ENCODE peak calls at places on chromosome 9, in nine cellular contexts. U is aorta, X is lower lobe of right lung, V is GM23248, M is PC-3, J is adrenal gland, Y is mucosa of descending colon, P is breast epithelium, W is uterus. S is an unnamed sample. For H3K4me1, the result is how much of the 10 kb centered on the place peaks cover.

GRCh38 chr9:123339666-123340414 is 16.2 kb upstream of the CRB2 start:
- DNase-seq in U (peak), X (no peak), V (no peak), M (peak), J (no peak), Y (no peak), P (no peak), W (no peak), S (no peak)

GRCh38 chr9:95874989-95875304 is 544 bp upstream of the ERCC6L2 start:
- DNase-seq in U (peak), X (peak), V (peak), M (no peak), J (peak), Y (peak), P (peak), W (peak), S (peak)

GRCh38 chr9:113436753-113437515 is 26.4 kb downstream of the C9orf43 start:
- DNase-seq in U (no peak), X (no peak), V (peak), M (no peak), J (no peak), Y (no peak), P (no peak), W (no peak), S (no peak)

GRCh38 chr9:113508111-113508749 is 44.7 kb downstream of the RGS3 start:
- DNase-seq in U (no peak), X (no peak), V (no peak), M (peak), J (no peak), Y (peak), P (no peak), W (no peak), S (no peak)

GRCh38 chr9:112894699-112895098 is 4.0 kb upstream of the SLC46A2 start:
- DNase-seq in U (no peak), X (no peak), V (no peak), M (no peak), J (peak), Y (no peak), P (no peak), W (no peak), S (no peak)

GRCh38 chr9:76459691-76460635 is 981 bp downstream of the GCNT1 start:
- DNase-seq in U (peak), X (peak), V (peak), M (peak), J (peak), Y (peak), P (no peak), W (peak), S (peak)

GRCh38 chr9:131275332-131276106 is 791 bp downstream of the FAM78A start:
- DNase-seq in U (no peak), X (no peak), V (no peak), M (no peak), J (no peak), Y (peak), P (no peak), W (no peak), S (no peak)

GRCh38 chr9:98657897-98658296 is 50.8 kb downstream of the GABBR2 start:
- DNase-seq in U (no peak), X (no peak), V (peak), M (no peak), J (no peak), Y (no peak), P (no peak), W (no peak), S (no peak)

GRCh38 chr9:79193001-79193400 is 378.8 kb upstream of the TLE4 start:
- DNase-seq in U (no peak), X (no peak), V (peak), M (no peak), J (no peak), Y (no peak), P (no peak), W (no peak), S (no peak)

GRCh38 chr9:119853126-119853525 is 483.9 kb upstream of the BRINP1 start:
- DNase-seq in U (no peak), X (no peak), V (no peak), M (peak), J (no peak), Y (no peak), P (no peak), W (no peak), S (no peak)

GRCh38 chr9:114163517-114163924 is 8.2 kb downstream of the COL27A1 start:
- DNase-seq in U (peak), X (peak), V (peak), M (no peak), J (peak), Y (no peak), P (no peak), W (no peak), S (no peak)

GRCh38 chr9:72294952-72295351 is 70.1 kb downstream of the ZFAND5 start:
- DNase-seq in U (no peak), X (peak), V (no peak), M (no peak), J (peak), Y (no peak), P (no peak), W (no peak), S (no peak)

GRCh38 chr9:84673806-84674205 is 4.3 kb downstream of the NTRK2 start:
- DNase-seq in U (no peak), X (no peak), V (no peak), M (no peak), J (no peak), Y (no peak), P (no peak), W (no peak), S (no peak)

GRCh38 chr9:84759300-84759750 is 89.8 kb downstream of the NTRK2 start:
- DNase-seq in U (no peak), X (no peak), V (no peak), M (peak), J (no peak), Y (no peak), P (no peak), W (no peak), S (no peak)

GRCh38 chr9:14314424-14314928 is 535 bp upstream of the NFIB start:
- DNase-seq in U (peak), X (peak), V (peak), M (peak), J (peak), Y (peak), P (peak), W (peak), S (no peak)

GRCh38 chr9:14314929-14315753 is 1.2 kb upstream of the NFIB start:
- DNase-seq in U (peak), X (peak), V (peak), M (peak), J (peak), Y (peak), P (peak), W (peak), S (no peak)

GRCh38 chr9:14317667-14318255 is 3.8 kb upstream of the NFIB start:
- DNase-seq in U (no peak), X (no peak), V (no peak), M (no peak), J (no peak), Y (no peak), P (no peak), W (no peak), S (no peak)

GRCh38 chr9:14315754-14316573 is 2.0 kb upstream of the NFIB start:
- DNase-seq in U (peak), X (peak), V (peak), M (peak), J (peak), Y (peak), P (no peak), W (peak), S (no peak)

DNA sequence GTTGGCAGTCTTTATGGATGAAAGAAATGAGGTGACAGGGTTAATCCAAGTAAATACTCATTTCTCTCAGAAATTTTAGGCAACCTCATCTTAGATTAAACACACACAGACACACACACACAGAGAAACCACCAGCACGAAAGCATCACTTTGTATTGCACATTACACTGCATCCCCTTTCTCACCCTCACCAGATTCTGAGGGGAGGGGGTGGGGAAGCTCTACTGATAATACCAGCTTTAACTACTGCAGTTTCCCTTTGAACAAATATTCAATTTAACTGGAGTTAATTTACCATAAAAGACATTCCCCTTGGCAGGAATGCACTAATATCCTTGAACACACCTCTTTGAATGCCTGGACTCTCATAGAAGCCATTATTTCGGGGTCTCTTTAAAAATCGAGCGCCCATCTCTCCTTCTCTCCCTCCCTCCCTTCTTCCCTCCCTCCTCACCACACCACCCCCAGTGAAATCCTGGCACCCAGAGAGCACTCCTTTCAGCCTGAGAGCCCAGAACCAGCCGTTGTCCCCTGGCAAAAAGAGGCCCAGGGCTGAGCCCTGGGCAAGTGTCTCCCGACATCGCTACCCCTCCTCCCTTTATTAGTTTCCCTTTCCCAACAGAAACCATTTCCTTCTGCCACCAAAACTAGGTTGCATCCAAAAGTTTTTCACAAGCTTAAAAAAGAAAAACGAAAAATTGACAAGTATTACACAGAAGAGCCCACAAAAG is 2.8 kb upstream of the NFIB start:
- DNase-seq in U (peak), X (no peak), V (no peak), M (no peak), J (no peak), Y (no peak), P (no peak), W (peak), S (no peak)
- H3K4me1 ChIP-seq in U (under half), X (under half), V (under half), M (under half), J (under half), Y (under half), P (under half), W (under half), S (under half)

GRCh38 chr9:136685792-136686533 is 1.3 kb downstream of the AGPAT2 start:
- DNase-seq in U (no peak), X (no peak), V (peak), M (no peak), J (no peak), Y (no peak), P (no peak), W (no peak), S (no peak)

GRCh38 chr9:136684339-136684738 is 2.9 kb downstream of the AGPAT2 start:
- DNase-seq in U (no peak), X (no peak), V (no peak), M (no peak), J (no peak), Y (no peak), P (no peak), W (no peak), S (no peak)

GRCh38 chr9:136683755-136684154 is 3.5 kb downstream of the AGPAT2 start:
- DNase-seq in U (no peak), X (no peak), V (no peak), M (no peak), J (no peak), Y (no peak), P (no peak), W (no peak), S (no peak)

GRCh38 chr9:136685216-136685615 is 2.0 kb downstream of the AGPAT2 start:
- DNase-seq in U (no peak), X (no peak), V (no peak), M (no peak), J (no peak), Y (no peak), P (no peak), W (no peak), S (no peak)

DNA sequence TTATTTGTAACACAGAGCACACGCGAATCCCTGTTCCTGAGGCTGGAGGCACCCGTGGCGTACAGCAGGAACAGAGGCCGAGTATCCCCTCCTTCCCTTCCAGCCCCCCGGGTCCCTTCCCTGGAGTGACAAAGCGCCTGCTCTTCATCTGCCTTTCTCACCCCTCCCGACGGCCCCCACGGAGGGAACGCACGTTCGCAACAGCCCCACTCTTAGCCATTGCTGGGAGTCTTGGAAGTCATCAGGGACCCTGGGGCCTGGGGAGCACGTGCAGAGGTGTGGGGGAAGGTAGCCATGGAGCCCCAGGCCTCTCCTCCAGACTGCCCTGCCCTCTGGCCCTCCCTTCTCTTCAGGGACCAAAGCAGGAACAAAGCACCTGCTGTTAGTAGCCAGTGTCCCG is 2.5 kb downstream of the AGPAT2 start:
- DNase-seq in U (no peak), X (no peak), V (no peak), M (no peak), J (no peak), Y (no peak), P (no peak), W (no peak), S (no peak)
- H3K4me1 ChIP-seq in U (under half), X (half or more), V (under half), M (under half), J (under half), Y (under half), P (under half), W (under half), S (under half)

GRCh38 chr9:129594632-129595031 is 26.3 kb downstream of the C9orf50 start:
- DNase-seq in U (no peak), X (no peak), V (no peak), M (no peak), J (no peak), Y (no peak), P (no peak), W (no peak), S (no peak)

GRCh38 chr9:129586647-129587046 is 34.3 kb downstream of the C9orf50 start:
- DNase-seq in U (no peak), X (no peak), V (no peak), M (no peak), J (no peak), Y (no peak), P (no peak), W (no peak), S (no peak)

GRCh38 chr9:129587487-129588262 is 33.2 kb downstream of the C9orf50 start:
- DNase-seq in U (no peak), X (no peak), V (no peak), M (no peak), J (no peak), Y (no peak), P (no peak), W (no peak), S (no peak)

GRCh38 chr9:129591916-129592315 is 29.0 kb downstream of the C9orf50 start:
- DNase-seq in U (no peak), X (no peak), V (no peak), M (no peak), J (no peak), Y (no peak), P (no peak), W (no peak), S (no peak)

DNA sequence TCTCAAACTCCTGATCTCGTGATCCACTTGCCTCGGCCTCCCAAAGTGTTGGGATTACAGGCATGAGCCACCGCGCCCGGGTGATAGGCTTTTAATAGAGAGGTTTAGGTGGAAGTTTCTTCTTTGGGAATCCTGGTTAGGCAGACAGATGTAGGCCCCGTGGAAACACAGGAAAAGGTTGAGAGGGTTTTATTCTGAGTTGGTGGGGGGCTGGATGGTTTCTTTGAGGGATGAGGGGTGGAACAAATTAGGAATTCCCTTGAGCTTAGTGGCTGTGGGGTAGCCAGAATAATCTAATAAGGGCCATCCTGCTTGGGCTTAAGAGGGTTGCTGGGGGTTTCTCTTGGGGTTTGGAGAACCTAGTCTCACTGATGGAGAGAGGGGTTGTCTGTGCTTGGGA is 30.4 kb downstream of the C9orf50 start:
- DNase-seq in U (no peak), X (no peak), V (no peak), M (no peak), J (no peak), Y (no peak), P (no peak), W (no peak), S (no peak)
- H3K4me1 ChIP-seq in U (under half), X (under half), V (under half), M (under half), J (under half), Y (under half), P (under half), W (under half), S (under half)

DNA sequence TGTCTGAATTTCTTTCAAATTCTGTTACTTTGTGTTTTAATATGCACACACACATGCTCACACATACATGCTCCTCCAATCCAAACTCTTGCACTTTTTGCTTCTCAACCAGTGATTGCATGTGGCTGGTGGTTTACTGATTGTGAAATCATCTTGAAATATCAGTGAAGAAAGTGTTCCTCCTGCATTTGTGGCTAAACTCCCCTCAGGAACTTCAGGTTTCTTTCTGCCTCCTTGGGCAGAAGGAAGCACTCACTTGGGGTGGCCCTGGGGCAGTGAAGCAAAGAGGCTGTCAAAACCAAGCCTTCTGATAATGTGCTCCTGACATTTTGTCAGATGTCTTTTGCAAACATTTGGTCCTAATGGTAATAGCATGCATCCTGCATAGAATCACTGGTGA is 377.3 kb upstream of the KLF4 start:
- DNase-seq in U (no peak), X (no peak), V (peak), M (no peak), J (no peak), Y (no peak), P (no peak), W (no peak), S (no peak)
- H3K4me1 ChIP-seq in U (under half), X (under half), V (under half), M (under half), J (under half), Y (under half), P (under half), W (under half), S (under half)

GRCh38 chr9:133476531-133476930 is 2.4 kb downstream of the SLC2A6 start:
- DNase-seq in U (no peak), X (no peak), V (no peak), M (no peak), J (no peak), Y (no peak), P (no peak), W (no peak), S (no peak)
- H3K4me1 ChIP-seq in U (under half), X (under half), V (under half), M (under half), J (under half), Y (under half), P (under half), W (under half), S (under half)

DNA sequence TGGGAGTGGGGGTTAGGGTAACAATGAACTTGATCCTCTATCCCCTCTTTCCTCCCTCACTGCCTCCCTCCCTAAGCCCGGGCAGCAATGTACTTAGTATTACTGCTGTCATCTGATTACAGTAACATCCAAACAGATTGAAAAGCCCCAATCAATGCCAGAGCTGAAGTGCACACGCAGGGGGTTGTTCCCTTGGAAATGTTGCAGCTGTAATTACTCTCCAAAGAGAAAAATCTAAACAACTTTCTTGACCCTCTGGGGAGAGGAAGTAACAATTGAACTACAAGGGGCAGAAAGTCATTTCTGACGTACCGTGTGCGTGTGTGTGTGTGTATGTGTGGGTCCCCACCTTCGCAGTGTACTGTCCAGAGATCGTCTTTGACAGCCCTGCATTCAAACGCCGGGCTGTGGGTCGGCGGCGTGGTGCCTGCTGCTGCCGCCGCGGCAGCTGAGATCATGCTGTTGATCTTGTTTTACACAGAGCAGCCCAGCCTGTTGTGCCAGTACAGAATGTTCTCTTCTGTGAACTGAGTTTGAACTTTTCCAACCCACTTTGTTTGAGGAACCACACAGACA is 66.0 kb upstream of the KLF9 start:
- DNase-seq in U (peak), X (peak), V (peak), M (peak), J (peak), Y (peak), P (peak), W (peak), S (no peak)
- H3K4me1 ChIP-seq in U (under half), X (half or more), V (under half), M (under half), J (under half), Y (under half), P (under half), W (under half), S (under half)

DNA sequence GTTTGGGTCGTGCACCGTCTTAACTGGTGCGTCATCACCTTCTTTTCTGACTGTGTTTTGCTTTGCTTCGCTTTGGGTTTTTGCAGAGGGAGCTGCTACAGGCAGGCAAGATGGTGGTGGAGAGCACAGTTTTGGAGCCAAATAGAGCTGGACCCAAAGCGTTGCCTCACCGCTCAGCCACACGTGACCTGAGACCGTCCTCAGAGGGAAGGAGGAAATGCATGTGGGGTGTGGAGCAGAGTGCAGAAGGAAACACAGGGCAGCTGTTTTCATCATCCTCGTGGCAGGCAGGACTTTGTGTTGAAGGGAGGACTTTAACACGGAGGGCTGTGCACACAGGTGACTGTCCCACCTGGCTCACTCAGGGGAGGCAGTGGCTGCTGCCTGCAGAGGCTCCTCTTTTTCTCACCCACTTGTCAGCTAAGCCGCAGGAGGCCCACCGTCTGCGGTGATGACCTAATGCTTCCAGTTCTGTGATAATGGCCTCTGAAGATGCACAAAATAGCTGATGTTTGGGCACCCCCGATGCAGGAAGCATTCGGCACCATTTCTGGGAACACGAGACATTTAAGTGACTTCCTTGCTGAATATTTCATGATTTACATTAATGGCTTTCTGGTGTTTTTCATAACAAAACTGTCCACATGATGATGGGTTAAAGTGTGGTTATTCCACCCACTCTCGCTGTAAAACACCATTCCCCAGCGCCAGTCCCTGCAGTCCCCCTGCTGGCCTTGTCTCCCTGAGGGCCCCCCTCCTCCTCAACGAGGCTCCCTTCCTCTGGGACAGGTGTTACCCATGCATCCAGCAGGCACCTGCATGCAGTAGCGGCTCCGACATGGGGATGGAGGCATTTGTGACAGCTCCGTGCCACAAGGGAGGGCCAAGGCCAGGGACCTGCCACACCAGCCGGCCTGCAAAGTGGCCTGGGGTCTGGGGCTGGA is 12.4 kb upstream of the UBAC1 start:
- DNase-seq in U (peak), X (peak), V (no peak), M (no peak), J (peak), Y (peak), P (no peak), W (no peak), S (no peak)
- H3K4me1 ChIP-seq in U (under half), X (under half), V (under half), M (under half), J (under half), Y (under half), P (under half), W (under half), S (under half)

S was measured in naive thymus-derived CD4-positive, alpha-beta T cell.